ENCODE peak calls at places on chromosomes 3 and 15, in five cellular contexts. M, H, K, C and Z are unnamed samples.

GRCh38 chr3:101182734-101183133 is 137.6 kb downstream of the IMPG2 start:
- DNase-seq in C (no peak), H (no peak), K (no peak), M (no peak), Z (peak)

GRCh38 chr15:63357657-63358161 is 23.9 kb downstream of the CA12 start:
- DNase-seq in H (no peak), C (no peak), M (no peak), K (no peak), Z (no peak)

GRCh38 chr15:77192451-77192850 is 121.5 kb upstream of the TSPAN3 start:
- DNase-seq in C (no peak), H (no peak), K (no peak), M (no peak), Z (no peak)

GRCh38 chr3:146715176-146715575 is 110.0 kb upstream of the PLSCR5 start:
- DNase-seq in M (no peak), K (no peak), H (no peak), C (no peak), Z (no peak)

GRCh38 chr15:75647370-75648155 is at the start of gene SNX33:
- DNase-seq in H (peak), C (peak), M (peak), K (peak), Z (peak)

GRCh38 chr15:77696871-77697270 is 64.2 kb upstream of the LINGO1 start:
- DNase-seq in M (no peak), H (no peak), C (peak), K (no peak), Z (no peak)

GRCh38 chr15:86935841-86936240 is 856.2 kb downstream of the AGBL1 start:
- DNase-seq in H (no peak), M (no peak), K (no peak), C (no peak), Z (no peak)

GRCh38 chr15:93825721-93826120 is 405.6 kb upstream of the MCTP2 start:
- DNase-seq in H (no peak), M (no peak), C (no peak), K (no peak), Z (no peak)

GRCh38 chr3:188179006-188179966 is 25.3 kb downstream of the LPP start:
- DNase-seq in C (peak), M (no peak), H (no peak), K (no peak), Z (no peak)

GRCh38 chr3:117059054-117059989 is 349.7 kb downstream of the TUSC7 start:
- DNase-seq in M (peak), C (no peak), K (no peak), H (no peak), Z (no peak)